ENCODE peak calls at places on chromosomes 5 and 9, in four cellular contexts. Q, J, W and M are unnamed samples.

GRCh38 chr9:120876842-120877240 is at the start of gene PHF19:
- DNase-seq in J (peak; percentile 78), W (no peak), Q (peak; percentile 52), M (peak; percentile 93)

GRCh38 chr9:114316605-114317230 is 6.2 kb upstream of the ORM1 start:
- DNase-seq in Q (no peak), W (peak; percentile 9), J (no peak), M (no peak)

GRCh38 chr5:16975950-16976624 is 40.0 kb upstream of the MYO10 start:
- DNase-seq in W (no peak), J (no peak), Q (no peak), M (no peak)

GRCh38 chr9:121906074-121906520 is 187.0 kb downstream of the TTLL11 start:
- DNase-seq in J (no peak), W (no peak), Q (no peak), M (no peak)

GRCh38 chr5:180209137-180209581 is at the start of gene RASGEF1C:
- DNase-seq in J (peak; percentile 76), W (no peak), Q (peak; percentile 66), M (peak; percentile 86)

GRCh38 chr9:110152704-110153374 is 55.1 kb downstream of the C9orf152 start:
- DNase-seq in J (peak; percentile 19), W (no peak), Q (no peak), M (no peak)

GRCh38 chr9:13267743-13268142 is 11.7 kb downstream of the MPDZ start:
- DNase-seq in Q (no peak), J (peak; percentile 11), W (no peak), M (no peak)

GRCh38 chr5:81838307-81838906 is 87.5 kb upstream of the SSBP2 start:
- DNase-seq in Q (no peak), J (no peak), W (no peak), M (no peak)

GRCh38 chr9:122463828-122464632 is 13.7 kb downstream of the OR1J1 start:
- DNase-seq in Q (no peak), W (no peak), J (no peak), M (peak; percentile 58)

GRCh38 chr5:154405078-154405792 is 40.6 kb upstream of the SAP30L start:
- DNase-seq in W (peak; percentile 70), J (peak; percentile 93), Q (peak; percentile 87), M (peak; percentile 88)

GRCh38 chr5:140575309-140575708 is 10.7 kb downstream of the SLC35A4 start:
- DNase-seq in Q (peak; percentile 73), W (no peak), J (no peak), M (no peak)

GRCh38 chr5:103513696-103514095 is 48.9 kb downstream of the NUDT12 start:
- DNase-seq in J (no peak), W (no peak), Q (no peak), M (no peak)

GRCh38 chr5:19927919-19928318 is 60.1 kb downstream of the CDH18 start:
- DNase-seq in W (no peak), J (no peak), Q (no peak), M (no peak)

GRCh38 chr5:115309751-115310370 is 13.4 kb upstream of the CCDC112 start:
- DNase-seq in Q (no peak), J (no peak), W (no peak), M (no peak)

GRCh38 chr9:111222757-111223156 is 107.3 kb downstream of the OR2K2 start:
- DNase-seq in J (no peak), W (no peak), Q (no peak), M (no peak)

GRCh38 chr5:32258406-32258805 is 54.3 kb downstream of the MTMR12 start:
- DNase-seq in J (no peak), Q (no peak), W (no peak), M (no peak)

GRCh38 chr5:167233507-167233906 is 1057.9 kb upstream of the WWC1 start:
- DNase-seq in J (no peak), Q (no peak), W (no peak), M (no peak)

GRCh38 chr5:67831081-67831480 is 384.5 kb upstream of the PIK3R1 start:
- DNase-seq in W (no peak), J (no peak), Q (no peak), M (no peak)

GRCh38 chr5:39605966-39606591 is 181.3 kb upstream of the DAB2 start:
- DNase-seq in J (peak; percentile 9), Q (no peak), W (no peak), M (no peak)

GRCh38 chr5:173598686-173599085 is 17.8 kb downstream of the BOD1 start:
- DNase-seq in Q (no peak), W (no peak), J (no peak), M (no peak)

GRCh38 chr9:131469369-131469768 is 33.3 kb upstream of the POMT1 start:
- DNase-seq in J (no peak), Q (no peak), W (no peak), M (no peak)

GRCh38 chr9:129777769-129778130 is 24.9 kb upstream of the PTGES start:
- DNase-seq in Q (no peak), W (no peak), J (no peak), M (no peak)

GRCh38 chr9:119961774-119962408 is 592.7 kb upstream of the BRINP1 start:
- DNase-seq in W (no peak), Q (no peak), J (peak; percentile 68), M (peak; percentile 21)

GRCh38 chr5:2960309-2960708 is 208.8 kb upstream of the IRX2 start:
- DNase-seq in Q (no peak), J (no peak), W (no peak), M (no peak)

GRCh38 chr5:54477941-54478478 is 22.5 kb downstream of the HSPB3 start:
- DNase-seq in J (no peak), W (no peak), Q (no peak), M (no peak)

GRCh38 chr5:29993286-29993685 is 1200.2 kb upstream of the CDH6 start:
- DNase-seq in J (no peak), Q (no peak), W (no peak), M (no peak)

GRCh38 chr9:479951-480350 is 265.3 kb downstream of the DOCK8 start:
- DNase-seq in W (no peak), Q (no peak), J (no peak), M (no peak)

GRCh38 chr9:7780261-7780988 is 19.2 kb downstream of the DMAC1 start:
- DNase-seq in J (no peak), W (no peak), Q (no peak), M (no peak)

GRCh38 chr9:120735415-120736126 is 21.3 kb upstream of the MEGF9 start:
- DNase-seq in W (no peak), J (no peak), Q (no peak), M (no peak)

GRCh38 chr9:37938121-37938906 is 34.4 kb upstream of the SLC25A51 start:
- DNase-seq in Q (peak; percentile 64), W (peak; percentile 40), J (no peak), M (peak; percentile 75)

GRCh38 chr9:110599468-110599867 is 19.9 kb upstream of the SVEP1 start:
- DNase-seq in Q (peak; percentile 25), J (no peak), W (no peak), M (no peak)

GRCh38 chr9:135065804-135066203 is 21.7 kb upstream of the OLFM1 start:
- DNase-seq in J (no peak), Q (no peak), W (no peak), M (no peak)

GRCh38 chr5:59838067-59838466 is 55.5 kb downstream of the PDE4D start:
- DNase-seq in W (no peak), J (no peak), Q (no peak), M (no peak)

GRCh38 chr5:172666251-172666650 is 25.2 kb downstream of the NEURL1B start:
- DNase-seq in W (no peak), J (no peak), Q (no peak), M (no peak)

DNA sequence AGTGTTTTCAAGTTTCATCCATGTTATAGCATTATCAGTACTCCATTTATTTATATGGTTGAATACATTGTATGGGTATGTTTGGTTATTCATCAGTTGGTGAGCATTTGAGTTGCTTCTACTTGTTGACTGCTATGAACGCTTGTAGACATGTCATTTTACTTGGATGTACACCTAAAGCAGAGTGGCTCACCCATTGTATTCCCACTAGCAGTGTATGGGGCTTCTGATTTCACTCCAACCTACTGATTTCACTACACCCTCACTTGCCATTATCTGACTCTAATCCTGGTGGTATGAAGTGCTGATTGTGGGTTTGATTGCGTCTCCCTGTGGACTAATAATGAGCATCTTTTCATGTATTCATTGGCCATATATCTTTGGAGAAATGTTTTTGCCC is 9.5 kb downstream of the NPM1 start:
- DNase-seq in Q (no peak), J (no peak), W (no peak), M (no peak)
- TF ChIP-seq POLR2A in Q (no peak), J (no peak), W (no peak), M (no peak)

GRCh38 chr5:10760976-10761841 is at the start of gene DAP:
- DNase-seq in Q (peak; percentile 92), W (peak; percentile 87), J (peak; percentile 62), M (peak; percentile 94)
- TF ChIP-seq POLR2A in Q (no peak), W (peak; percentile 79), J (peak; percentile 53), M (peak; percentile 72)

GRCh38 chr9:20264896-20265295 is 357.4 kb downstream of the MLLT3 start:
- DNase-seq in W (no peak), Q (no peak), J (no peak), M (no peak)

GRCh38 chr9:20262611-20263010 is 359.7 kb downstream of the MLLT3 start:
- DNase-seq in Q (no peak), W (no peak), J (no peak), M (no peak)
- TF ChIP-seq POLR2A in Q (no peak), W (no peak), J (no peak), M (no peak)

GRCh38 chr9:128722380-128723351 is 1.3 kb downstream of the ZDHHC12 start:
- DNase-seq in Q (no peak), J (no peak), W (no peak), M (no peak)
- TF ChIP-seq POLR2A in Q (no peak), J (no peak), W (no peak), M (no peak)

GRCh38 chr5:128213340-128213739 is 129.8 kb downstream of the SLC12A2 start:
- DNase-seq in W (peak; percentile 49), J (peak; percentile 24), Q (peak; percentile 27), M (no peak)
- TF ChIP-seq POLR2A in W (no peak), J (no peak), Q (no peak), M (no peak)

DNA sequence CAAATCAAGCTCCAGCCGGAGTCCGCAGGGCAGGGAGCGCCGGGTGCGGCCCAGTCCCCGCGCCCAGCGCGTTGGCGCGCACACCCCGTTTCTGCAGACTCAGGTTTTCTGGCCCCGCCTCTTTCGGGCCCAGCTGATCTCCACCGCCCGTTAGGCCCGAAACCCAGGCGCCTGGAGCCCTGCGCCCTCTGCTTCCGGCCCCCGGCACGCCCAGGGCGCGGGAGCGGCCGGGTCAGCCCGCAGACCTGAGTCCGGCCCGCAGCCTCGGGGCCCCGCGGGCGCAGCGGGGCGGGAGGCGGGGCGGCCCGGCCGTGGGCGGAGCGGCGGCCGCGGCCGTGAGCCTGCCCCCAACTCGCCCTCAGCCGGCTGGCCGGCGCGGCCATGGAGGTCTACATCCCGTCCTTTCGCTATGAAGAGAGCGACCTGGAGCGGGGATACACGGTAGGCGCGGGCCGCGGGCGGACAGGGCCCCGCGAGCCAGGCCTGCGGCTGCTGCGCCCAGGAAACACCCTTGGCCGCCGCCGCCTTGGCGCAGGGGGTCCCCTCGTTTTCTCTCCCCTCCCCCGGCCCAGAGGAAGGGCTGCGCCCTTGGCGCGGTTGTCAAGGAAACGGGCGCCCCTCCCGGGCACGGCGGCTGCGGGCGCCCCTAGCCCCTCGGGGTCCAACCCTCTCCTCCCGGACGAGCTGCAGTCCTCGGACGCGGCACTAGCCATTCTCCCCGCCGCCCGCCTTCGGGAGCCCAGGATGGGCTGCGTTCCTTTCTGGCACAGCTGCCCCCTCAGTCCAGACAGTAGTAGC is at the start of gene SNX24:
- DNase-seq in J (peak; percentile 81), Q (peak; percentile 89), W (peak; percentile 73), M (peak; percentile 73)
- TF ChIP-seq POLR2A in J (peak; percentile 73), Q (no peak), W (no peak), M (peak; percentile 79)